ENCODE peak calls at places on chromosomes 3 and 15, in five cellular contexts. One of them, this sample, is unnamed.
A peak's percentile ranks its signal among the peaks of the same experiment; 100 is the strongest.

GRCh38 chr3:132544130-132544529 is 52.9 kb upstream of the ACKR4 start:
- DNase-seq in epithelial cell of esophagus: no peak
- DNase-seq in breast epithelium: no peak
- DNase-seq in coronary artery: no peak
- DNase-seq in stomach: no peak
- DNase-seq in this sample: no peak

GRCh38 chr15:49199666-49200065 is 29.6 kb downstream of the GALK2 start:
- DNase-seq in epithelial cell of esophagus: no peak
- DNase-seq in breast epithelium: no peak
- DNase-seq in coronary artery: no peak
- DNase-seq in stomach: no peak
- DNase-seq in this sample: no peak

GRCh38 chr3:146750196-146750595 is 145.1 kb upstream of the PLSCR5 start:
- DNase-seq in epithelial cell of esophagus: peak; percentile 1
- DNase-seq in breast epithelium: no peak
- DNase-seq in coronary artery: no peak
- DNase-seq in stomach: no peak
- DNase-seq in this sample: no peak

GRCh38 chr15:95347846-95348245 is 982.7 kb upstream of the NR2F2 start:
- DNase-seq in epithelial cell of esophagus: no peak
- DNase-seq in breast epithelium: no peak
- DNase-seq in coronary artery: no peak
- DNase-seq in stomach: no peak
- DNase-seq in this sample: no peak

GRCh38 chr15:37078566-37078965 is 21.8 kb downstream of the MEIS2 start:
- DNase-seq in epithelial cell of esophagus: no peak
- DNase-seq in breast epithelium: no peak
- DNase-seq in coronary artery: no peak
- DNase-seq in stomach: no peak
- DNase-seq in this sample: no peak

GRCh38 chr3:71916747-71917369 is 131.9 kb upstream of the PROK2 start:
- DNase-seq in epithelial cell of esophagus: peak; percentile 10
- DNase-seq in breast epithelium: no peak
- DNase-seq in coronary artery: no peak
- DNase-seq in stomach: no peak
- DNase-seq in this sample: no peak

GRCh38 chr15:60397772-60398445 is at the start of gene ANXA2:
- DNase-seq in epithelial cell of esophagus: peak; percentile 94
- DNase-seq in breast epithelium: peak; percentile 92
- DNase-seq in coronary artery: peak; percentile 91
- DNase-seq in stomach: peak; percentile 87
- DNase-seq in this sample: peak; percentile 95

GRCh38 chr3:62122819-62123218 is 250.5 kb downstream of the FEZF2 start:
- DNase-seq in epithelial cell of esophagus: no peak
- DNase-seq in breast epithelium: no peak
- DNase-seq in coronary artery: no peak
- DNase-seq in stomach: no peak
- DNase-seq in this sample: no peak

GRCh38 chr3:19937459-19938362 is 3.7 kb upstream of the EFHB start:
- DNase-seq in epithelial cell of esophagus: peak; percentile 2
- DNase-seq in breast epithelium: no peak
- DNase-seq in coronary artery: no peak
- DNase-seq in stomach: no peak
- DNase-seq in this sample: no peak

GRCh38 chr3:188199386-188199785 is 45.4 kb downstream of the LPP start:
- DNase-seq in epithelial cell of esophagus: no peak
- DNase-seq in breast epithelium: no peak
- DNase-seq in coronary artery: no peak
- DNase-seq in stomach: no peak
- DNase-seq in this sample: no peak

GRCh38 chr3:20326537-20326936 is 140.5 kb upstream of the SGO1 start:
- DNase-seq in epithelial cell of esophagus: peak; percentile 51
- DNase-seq in breast epithelium: no peak
- DNase-seq in coronary artery: no peak
- DNase-seq in stomach: no peak
- DNase-seq in this sample: no peak

GRCh38 chr15:90031231-90031791 is 30.2 kb downstream of the ZNF710 start:
- DNase-seq in epithelial cell of esophagus: peak; percentile 75
- DNase-seq in breast epithelium: no peak
- DNase-seq in coronary artery: peak; percentile 54
- DNase-seq in stomach: no peak
- DNase-seq in this sample: no peak

GRCh38 chr3:5153074-5153473 is 31.0 kb downstream of the ARL8B start:
- DNase-seq in epithelial cell of esophagus: no peak
- DNase-seq in breast epithelium: no peak
- DNase-seq in coronary artery: no peak
- DNase-seq in stomach: no peak
- DNase-seq in this sample: no peak

GRCh38 chr3:158801200-158801599 is 654 bp upstream of the MFSD1 start:
- DNase-seq in epithelial cell of esophagus: peak; percentile 77
- DNase-seq in breast epithelium: no peak
- DNase-seq in coronary artery: no peak
- DNase-seq in stomach: no peak
- DNase-seq in this sample: no peak

DNA sequence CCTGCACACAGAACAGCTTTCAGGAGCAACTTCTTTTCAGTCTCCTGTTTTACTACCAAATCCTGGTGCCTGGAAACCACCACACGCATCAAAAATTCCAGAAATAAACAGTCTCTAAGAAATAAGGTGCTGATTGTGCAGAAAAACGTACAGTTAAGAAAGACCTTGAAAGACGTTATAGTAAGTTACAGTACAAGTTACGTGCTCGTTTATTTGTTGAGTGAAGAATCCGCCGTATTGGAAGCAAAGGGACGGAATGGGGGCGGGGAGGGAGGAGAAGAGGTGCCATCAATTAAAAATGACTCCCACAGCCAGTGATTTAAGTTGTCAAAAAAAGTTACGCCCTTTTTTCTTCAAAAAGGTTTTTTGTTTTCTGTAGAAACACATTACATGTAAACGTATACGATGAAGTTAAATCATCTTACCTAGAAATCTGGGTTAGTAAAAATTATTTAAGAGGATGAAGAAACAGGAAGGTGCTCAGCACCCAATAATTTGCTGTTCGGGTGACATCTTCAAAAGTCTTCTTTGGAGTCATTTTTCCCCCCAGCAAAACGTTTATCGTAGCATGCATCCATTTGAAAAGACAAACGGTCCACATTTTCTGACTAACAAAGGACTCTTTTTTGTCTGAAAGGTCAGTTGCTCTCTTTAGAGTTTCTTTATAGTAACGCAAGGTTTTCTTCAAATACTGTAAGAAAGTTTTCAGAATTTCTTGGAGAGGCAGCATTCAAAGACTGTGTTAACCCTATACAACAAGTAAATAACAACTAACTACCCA is 782 bp upstream of the UACA start:
- DNase-seq in epithelial cell of esophagus: peak; percentile 24
- DNase-seq in breast epithelium: no peak
- DNase-seq in coronary artery: no peak
- DNase-seq in stomach: no peak
- DNase-seq in this sample: no peak
- H3K4me3 ChIP-seq in epithelial cell of esophagus: peak overlapping the region; percentile 88
- H3K4me3 ChIP-seq in breast epithelium: peak overlapping the region; percentile 96
- H3K4me3 ChIP-seq in coronary artery: peak overlapping the region; percentile 95
- H3K4me3 ChIP-seq in stomach: peak overlapping the region; percentile 62
- H3K4me3 ChIP-seq in this sample: peak overlapping the region; percentile 94

DNA sequence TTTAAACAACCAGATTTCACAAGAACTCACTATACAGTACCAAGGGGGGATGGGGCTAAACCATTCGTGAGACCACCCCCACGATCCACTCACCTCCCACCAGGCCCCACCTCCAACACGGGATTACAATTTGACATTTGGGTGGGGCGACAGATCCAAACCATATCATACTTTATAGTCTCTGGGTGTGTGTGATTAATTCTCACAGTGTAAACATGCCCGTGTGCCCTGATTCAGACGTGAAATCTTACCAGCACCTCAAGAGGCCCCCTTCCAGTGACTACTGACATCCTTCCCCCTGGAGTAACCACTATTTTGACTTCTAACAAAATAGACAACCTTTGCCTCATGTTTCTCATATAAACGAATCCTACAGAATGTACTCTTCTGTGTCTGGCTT is 5.0 kb upstream of the PDIA5 start:
- DNase-seq in epithelial cell of esophagus: no peak
- DNase-seq in breast epithelium: no peak
- DNase-seq in coronary artery: no peak
- DNase-seq in stomach: no peak
- DNase-seq in this sample: no peak
- H3K4me3 ChIP-seq in epithelial cell of esophagus: no peak overlapping the region
- H3K4me3 ChIP-seq in breast epithelium: no peak overlapping the region
- H3K4me3 ChIP-seq in coronary artery: no peak overlapping the region
- H3K4me3 ChIP-seq in stomach: no peak overlapping the region
- H3K4me3 ChIP-seq in this sample: no peak overlapping the region

DNA sequence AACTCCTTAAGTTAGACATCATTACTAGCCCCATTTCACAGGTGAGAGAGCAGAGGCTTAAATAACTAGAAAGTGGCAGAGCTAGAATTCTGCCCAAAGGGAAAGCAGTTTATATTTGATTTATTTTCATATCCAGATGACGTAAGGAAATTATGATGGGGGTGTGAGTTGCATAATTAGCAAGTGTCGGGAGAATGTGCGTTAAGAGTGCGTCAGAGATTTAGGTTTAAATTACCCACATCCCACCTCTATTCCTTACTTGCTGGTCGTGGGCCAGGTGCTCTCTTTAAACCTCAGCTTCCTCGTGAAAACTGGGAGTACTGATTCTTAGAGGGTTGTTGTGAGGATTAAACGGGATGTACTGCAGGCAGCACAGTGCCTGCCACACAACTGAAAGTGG is 32.3 kb downstream of the FSTL1 start:
- DNase-seq in epithelial cell of esophagus: peak; percentile 19
- DNase-seq in breast epithelium: no peak
- DNase-seq in coronary artery: no peak
- DNase-seq in stomach: no peak
- DNase-seq in this sample: no peak
- H3K4me3 ChIP-seq in epithelial cell of esophagus: no peak overlapping the region
- H3K4me3 ChIP-seq in breast epithelium: peak overlapping the region; percentile 7
- H3K4me3 ChIP-seq in coronary artery: no peak overlapping the region
- H3K4me3 ChIP-seq in stomach: no peak overlapping the region
- H3K4me3 ChIP-seq in this sample: no peak overlapping the region

GRCh38 chr15:88909956-88910831 is 3.0 kb downstream of the MFGE8 start:
- DNase-seq in epithelial cell of esophagus: no peak
- DNase-seq in breast epithelium: no peak
- DNase-seq in coronary artery: peak; percentile 82
- DNase-seq in stomach: no peak
- DNase-seq in this sample: no peak
- H3K4me3 ChIP-seq in epithelial cell of esophagus: no peak overlapping the region
- H3K4me3 ChIP-seq in breast epithelium: peak overlapping the region; percentile 98
- H3K4me3 ChIP-seq in coronary artery: peak overlapping the region; percentile 97
- H3K4me3 ChIP-seq in stomach: peak overlapping the region; percentile 87
- H3K4me3 ChIP-seq in this sample: peak overlapping the region; percentile 94

This sample was measured in esophagus muscularis mucosa.